ENCODE peak calls at places on chromosomes 3 and 15, in eight cellular contexts. E is upper lobe of right lung; A is MCF 10A; Q is NCI-H524; X is LoVo; N is colonic mucosa; W is ACHN; L is stimulated activated CD4-positive, alpha-beta T cell treated with anti-CD3 and anti-CD28 coated beads, Interleukin-12 subunit alpha, Interleukin-12 subunit beta, amount 100 ng/mL, for 48 hours. T is an unnamed sample.

GRCh38 chr3:72438072-72438471 is 410.2 kb downstream of the SHQ1 start:
- DNase-seq in X (no peak), N (no peak), A (no peak), Q (no peak), E (no peak), L (no peak), W (no peak), T (no peak)

GRCh38 chr15:96160269-96160668 is 170.2 kb upstream of the NR2F2 start:
- DNase-seq in W (no peak), Q (no peak), A (no peak), N (peak), E (no peak), L (no peak), X (no peak), T (no peak)

GRCh38 chr15:56754993-56755392 is 21.7 kb upstream of the ZNF280D start:
- DNase-seq in L (no peak), Q (no peak), A (no peak), E (no peak), W (no peak), X (no peak), N (no peak), T (no peak)

GRCh38 chr15:49145651-49146609 is 9.5 kb downstream of the COPS2 start:
- DNase-seq in Q (peak), E (no peak), X (peak), L (no peak), N (peak), W (peak), A (peak), T (no peak)

GRCh38 chr3:84039091-84039490 is 919.7 kb upstream of the CADM2 start:
- DNase-seq in Q (no peak), W (no peak), L (no peak), A (no peak), N (no peak), X (no peak), E (no peak), T (no peak)

GRCh38 chr3:155369244-155369643 is 75.8 kb upstream of the STRIT1 start:
- DNase-seq in X (no peak), A (no peak), Q (no peak), N (no peak), L (no peak), E (no peak), W (no peak), T (no peak)

GRCh38 chr3:79767953-79768282 is at the start of gene ROBO1:
- DNase-seq in A (no peak), E (no peak), L (no peak), X (no peak), W (peak), N (no peak), Q (peak), T (no peak)

GRCh38 chr3:25689226-25689625 is 24.5 kb upstream of the TOP2B start:
- DNase-seq in A (no peak), Q (no peak), L (no peak), X (no peak), W (no peak), E (no peak), N (no peak), T (no peak)

GRCh38 chr15:100928632-100929280 is 9.6 kb downstream of the LRRK1 start:
- DNase-seq in Q (no peak), N (peak), X (no peak), A (no peak), E (no peak), W (no peak), L (no peak), T (no peak)

GRCh38 chr3:42032693-42033349 is 58.3 kb upstream of the TRAK1 start:
- DNase-seq in E (peak), W (peak), L (no peak), X (no peak), A (peak), Q (peak), N (peak), T (no peak)

GRCh38 chr3:64049832-64050231 is 26.5 kb upstream of the PSMD6 start:
- DNase-seq in W (no peak), X (no peak), L (no peak), A (no peak), Q (no peak), N (no peak), E (no peak), T (no peak)

GRCh38 chr15:41655716-41656115 is 4.5 kb upstream of the MGA start:
- DNase-seq in X (no peak), A (no peak), L (no peak), Q (no peak), E (no peak), W (no peak), N (no peak), T (no peak)

GRCh38 chr3:38137615-38138346 is 680 bp upstream of the MYD88 start:
- DNase-seq in X (no peak), L (no peak), Q (peak), A (no peak), N (peak), W (peak), E (no peak), T (no peak)

GRCh38 chr15:96312641-96313335 is 17.7 kb upstream of the NR2F2 start:
- DNase-seq in E (no peak), A (peak), L (no peak), X (no peak), N (no peak), Q (no peak), W (peak), T (no peak)

GRCh38 chr3:151379083-151379734 is 5.3 kb downstream of the P2RY12 start:
- DNase-seq in E (no peak), N (peak), X (no peak), Q (peak), L (no peak), A (peak), W (peak), T (no peak)

T was measured in foreskin keratinocyte.